ENCODE peak calls at places on chromosomes 13 and 19, in seven cellular contexts. One of them, this sample, is unnamed.

GRCh38 chr13:57633141-57633949 is 1.8 kb downstream of the PCDH17 start:
- DNase-seq in stimulated activated CD8-positive, alpha-beta memory T cell treated with anti-CD3 and anti-CD28 coated beads, Interleukin-15, amount 100 ng/mL, for 24 hours: no peak
- DNase-seq in kidney glomerular epithelial cell: no peak
- DNase-seq in stimulated activated CD4-positive, alpha-beta T cell treated with anti-CD3 and anti-CD28 coated beads, Interleukin-15, amount 100 ng/mL, for 48 hours: no peak
- DNase-seq in NCI-H82: no peak
- DNase-seq in germinal center: no peak
- DNase-seq in heart left ventricle: peak
- DNase-seq in this sample: no peak

GRCh38 chr19:46913852-46914430 is 53.1 kb downstream of the ARHGAP35 start:
- DNase-seq in stimulated activated CD8-positive, alpha-beta memory T cell treated with anti-CD3 and anti-CD28 coated beads, Interleukin-15, amount 100 ng/mL, for 24 hours: no peak
- DNase-seq in kidney glomerular epithelial cell: peak
- DNase-seq in stimulated activated CD4-positive, alpha-beta T cell treated with anti-CD3 and anti-CD28 coated beads, Interleukin-15, amount 100 ng/mL, for 48 hours: no peak
- DNase-seq in NCI-H82: no peak
- DNase-seq in germinal center: no peak
- DNase-seq in heart left ventricle: no peak
- DNase-seq in this sample: no peak

GRCh38 chr19:56423985-56424353 is 19.8 kb downstream of the ZNF583 start:
- DNase-seq in stimulated activated CD8-positive, alpha-beta memory T cell treated with anti-CD3 and anti-CD28 coated beads, Interleukin-15, amount 100 ng/mL, for 24 hours: no peak
- DNase-seq in kidney glomerular epithelial cell: no peak
- DNase-seq in stimulated activated CD4-positive, alpha-beta T cell treated with anti-CD3 and anti-CD28 coated beads, Interleukin-15, amount 100 ng/mL, for 48 hours: no peak
- DNase-seq in NCI-H82: no peak
- DNase-seq in germinal center: no peak
- DNase-seq in heart left ventricle: no peak
- DNase-seq in this sample: no peak

GRCh38 chr19:56145698-56146097 is 4.6 kb downstream of the ZNF444 start:
- DNase-seq in stimulated activated CD8-positive, alpha-beta memory T cell treated with anti-CD3 and anti-CD28 coated beads, Interleukin-15, amount 100 ng/mL, for 24 hours: no peak
- DNase-seq in kidney glomerular epithelial cell: no peak
- DNase-seq in stimulated activated CD4-positive, alpha-beta T cell treated with anti-CD3 and anti-CD28 coated beads, Interleukin-15, amount 100 ng/mL, for 48 hours: no peak
- DNase-seq in NCI-H82: no peak
- DNase-seq in germinal center: no peak
- DNase-seq in heart left ventricle: no peak
- DNase-seq in this sample: no peak

GRCh38 chr19:2602391-2603181 is 99.9 kb downstream of the GNG7 start:
- DNase-seq in stimulated activated CD8-positive, alpha-beta memory T cell treated with anti-CD3 and anti-CD28 coated beads, Interleukin-15, amount 100 ng/mL, for 24 hours: no peak
- DNase-seq in kidney glomerular epithelial cell: no peak
- DNase-seq in stimulated activated CD4-positive, alpha-beta T cell treated with anti-CD3 and anti-CD28 coated beads, Interleukin-15, amount 100 ng/mL, for 48 hours: no peak
- DNase-seq in NCI-H82: no peak
- DNase-seq in germinal center: no peak
- DNase-seq in heart left ventricle: peak
- DNase-seq in this sample: no peak

GRCh38 chr13:99415014-99415650 is 86.1 kb upstream of the TM9SF2 start:
- DNase-seq in stimulated activated CD8-positive, alpha-beta memory T cell treated with anti-CD3 and anti-CD28 coated beads, Interleukin-15, amount 100 ng/mL, for 24 hours: no peak
- DNase-seq in kidney glomerular epithelial cell: no peak
- DNase-seq in stimulated activated CD4-positive, alpha-beta T cell treated with anti-CD3 and anti-CD28 coated beads, Interleukin-15, amount 100 ng/mL, for 48 hours: no peak
- DNase-seq in NCI-H82: no peak
- DNase-seq in germinal center: no peak
- DNase-seq in heart left ventricle: no peak
- DNase-seq in this sample: no peak

GRCh38 chr19:8481191-8481590 is 21.2 kb downstream of the PRAM1 start:
- DNase-seq in stimulated activated CD8-positive, alpha-beta memory T cell treated with anti-CD3 and anti-CD28 coated beads, Interleukin-15, amount 100 ng/mL, for 24 hours: no peak
- DNase-seq in kidney glomerular epithelial cell: no peak
- DNase-seq in stimulated activated CD4-positive, alpha-beta T cell treated with anti-CD3 and anti-CD28 coated beads, Interleukin-15, amount 100 ng/mL, for 48 hours: no peak
- DNase-seq in NCI-H82: no peak
- DNase-seq in germinal center: no peak
- DNase-seq in heart left ventricle: no peak
- DNase-seq in this sample: no peak

GRCh38 chr19:40198272-40198990 is 7.2 kb downstream of the MAP3K10 start:
- DNase-seq in stimulated activated CD8-positive, alpha-beta memory T cell treated with anti-CD3 and anti-CD28 coated beads, Interleukin-15, amount 100 ng/mL, for 24 hours: no peak
- DNase-seq in kidney glomerular epithelial cell: no peak
- DNase-seq in stimulated activated CD4-positive, alpha-beta T cell treated with anti-CD3 and anti-CD28 coated beads, Interleukin-15, amount 100 ng/mL, for 48 hours: no peak
- DNase-seq in NCI-H82: no peak
- DNase-seq in germinal center: no peak
- DNase-seq in heart left ventricle: no peak
- DNase-seq in this sample: no peak

GRCh38 chr19:19105365-19106060 is 32.8 kb downstream of the TMEM161A start:
- DNase-seq in stimulated activated CD8-positive, alpha-beta memory T cell treated with anti-CD3 and anti-CD28 coated beads, Interleukin-15, amount 100 ng/mL, for 24 hours: no peak
- DNase-seq in kidney glomerular epithelial cell: no peak
- DNase-seq in stimulated activated CD4-positive, alpha-beta T cell treated with anti-CD3 and anti-CD28 coated beads, Interleukin-15, amount 100 ng/mL, for 48 hours: no peak
- DNase-seq in NCI-H82: peak
- DNase-seq in germinal center: peak
- DNase-seq in heart left ventricle: peak
- DNase-seq in this sample: no peak

GRCh38 chr13:20567881-20568528 is 1.0 kb downstream of the IFT88 start:
- DNase-seq in stimulated activated CD8-positive, alpha-beta memory T cell treated with anti-CD3 and anti-CD28 coated beads, Interleukin-15, amount 100 ng/mL, for 24 hours: no peak
- DNase-seq in kidney glomerular epithelial cell: no peak
- DNase-seq in stimulated activated CD4-positive, alpha-beta T cell treated with anti-CD3 and anti-CD28 coated beads, Interleukin-15, amount 100 ng/mL, for 48 hours: no peak
- DNase-seq in NCI-H82: no peak
- DNase-seq in germinal center: no peak
- DNase-seq in heart left ventricle: no peak
- DNase-seq in this sample: no peak

GRCh38 chr19:58409010-58409790 is 751 bp downstream of the ZNF584 start:
- DNase-seq in stimulated activated CD8-positive, alpha-beta memory T cell treated with anti-CD3 and anti-CD28 coated beads, Interleukin-15, amount 100 ng/mL, for 24 hours: no peak
- DNase-seq in kidney glomerular epithelial cell: no peak
- DNase-seq in stimulated activated CD4-positive, alpha-beta T cell treated with anti-CD3 and anti-CD28 coated beads, Interleukin-15, amount 100 ng/mL, for 48 hours: no peak
- DNase-seq in NCI-H82: peak
- DNase-seq in germinal center: no peak
- DNase-seq in heart left ventricle: no peak
- DNase-seq in this sample: no peak

GRCh38 chr19:44741841-44742352 is 6.6 kb upstream of the BCL3 start:
- DNase-seq in stimulated activated CD8-positive, alpha-beta memory T cell treated with anti-CD3 and anti-CD28 coated beads, Interleukin-15, amount 100 ng/mL, for 24 hours: no peak
- DNase-seq in kidney glomerular epithelial cell: peak
- DNase-seq in stimulated activated CD4-positive, alpha-beta T cell treated with anti-CD3 and anti-CD28 coated beads, Interleukin-15, amount 100 ng/mL, for 48 hours: no peak
- DNase-seq in NCI-H82: peak
- DNase-seq in germinal center: no peak
- DNase-seq in heart left ventricle: peak
- DNase-seq in this sample: peak